ENCODE peak calls at places on chromosomes 6 and 20, in seven cellular contexts. E is NCI-H1105 treated with DMSO at 0.1 percent for 48 hours, K is Daoy, O is HTR-8/SVneo, U is AG10803, M is Panc1, R is GOT3. P is an unnamed sample.

GRCh38 chr6:88867841-88868558 is 95.4 kb downstream of the RNGTT start:
- DNase-seq in R (no peak), M (no peak), O (no peak), E (no peak), K (peak; percentile 67), U (peak; percentile 25), P (peak; percentile 17)

GRCh38 chr6:19287928-19288327 is 549.2 kb upstream of the ID4 start:
- DNase-seq in K (no peak), M (no peak), U (no peak), R (no peak), E (no peak), O (no peak), P (no peak)

GRCh38 chr6:135568366-135568765 is 70.8 kb upstream of the AHI1 start:
- DNase-seq in R (no peak), U (peak; percentile 41), O (peak; percentile 34), K (peak; percentile 82), E (no peak), M (no peak), P (peak; percentile 90)

GRCh38 chr6:31173406-31173805 is 2.9 kb upstream of the POU5F1 start:
- DNase-seq in E (no peak), M (no peak), R (no peak), O (no peak), U (no peak), K (no peak), P (no peak)

GRCh38 chr6:112049051-112049799 is 4.7 kb upstream of the CCN6 start:
- DNase-seq in M (no peak), U (no peak), K (peak; percentile 14), R (no peak), E (no peak), O (no peak), P (no peak)

GRCh38 chr20:36574278-36575065 is 1.1 kb downstream of the TGIF2 start:
- DNase-seq in M (no peak), R (no peak), O (peak; percentile 69), K (peak; percentile 74), E (no peak), U (peak; percentile 28), P (peak; percentile 73)

GRCh38 chr20:14446446-14446845 is 109.0 kb upstream of the FLRT3 start:
- DNase-seq in K (no peak), E (no peak), R (no peak), U (no peak), M (no peak), O (no peak), P (no peak)

GRCh38 chr20:50625986-50626677 is 65.2 kb downstream of the RIPOR3 start:
- DNase-seq in U (peak; percentile 46), K (peak; percentile 66), E (no peak), M (no peak), R (no peak), O (peak; percentile 95), P (peak; percentile 58)

GRCh38 chr6:73209117-73209516 is 16.2 kb downstream of the KHDC1L start:
- DNase-seq in U (no peak), O (no peak), R (no peak), K (no peak), E (no peak), M (no peak), P (no peak)

GRCh38 chr20:10958279-10958678 is 284.5 kb upstream of the JAG1 start:
- DNase-seq in U (no peak), O (no peak), M (no peak), K (no peak), R (no peak), E (no peak), P (no peak)

GRCh38 chr6:35280903-35281302 is 16.7 kb upstream of the DEF6 start:
- DNase-seq in K (peak; percentile 46), E (no peak), R (no peak), M (no peak), U (no peak), O (no peak), P (no peak)

GRCh38 chr6:157151029-157151428 is 172.3 kb downstream of the TMEM242 start:
- DNase-seq in M (no peak), U (no peak), R (no peak), K (peak; percentile 61), O (no peak), E (no peak), P (peak; percentile 93)

GRCh38 chr6:53630533-53631269 is 34.9 kb downstream of the KLHL31 start:
- DNase-seq in E (no peak), R (no peak), M (no peak), O (no peak), K (no peak), U (no peak), P (no peak)

GRCh38 chr20:48404598-48404997 is 423.2 kb downstream of the PREX1 start:
- DNase-seq in M (no peak), E (no peak), R (no peak), K (no peak), O (no peak), U (no peak), P (no peak)

GRCh38 chr6:137973201-137973600 is 106.1 kb downstream of the TNFAIP3 start:
- DNase-seq in M (no peak), K (no peak), E (no peak), U (peak; percentile 52), O (no peak), R (no peak), P (peak; percentile 68)

GRCh38 chr6:153131037-153131981 is at the start of gene RGS17:
- DNase-seq in R (no peak), E (peak; percentile 76), U (peak; percentile 61), O (peak; percentile 77), M (no peak), K (peak; percentile 91), P (peak; percentile 84)

GRCh38 chr6:159062564-159062945 is 17.8 kb upstream of the TAGAP start:
- DNase-seq in K (no peak), M (no peak), E (no peak), R (no peak), U (no peak), O (no peak), P (no peak)

GRCh38 chr6:142207265-142207877 is 60.3 kb downstream of the VTA1 start:
- DNase-seq in R (no peak), U (peak; percentile 58), E (peak; percentile 33), M (peak; percentile 5), O (peak; percentile 28), K (peak; percentile 52), P (peak; percentile 83)

GRCh38 chr20:10805764-10806163 is 132.0 kb upstream of the JAG1 start:
- DNase-seq in R (no peak), E (no peak), O (no peak), K (no peak), M (no peak), U (no peak), P (no peak)

GRCh38 chr6:42368156-42368555 is 83.6 kb downstream of the TRERF1 start:
- DNase-seq in O (no peak), K (no peak), M (no peak), E (no peak), U (no peak), R (no peak), P (peak; percentile 21)